ENCODE peak calls at places on chromosomes 7 and 10, in four cellular contexts. One of them, this sample, is unnamed.
A peak's percentile ranks its signal among the peaks of the same experiment; 100 is the strongest.

GRCh38 chr10:21634599-21635365 is 100.8 kb downstream of the MLLT10 start:
- DNase-seq in A549: no peak
- DNase-seq in K562: no peak
- DNase-seq in HepG2: no peak
- DNase-seq in this sample: peak; percentile 5

GRCh38 chr7:124764071-124764846 is 1.3 kb downstream of the GPR37 start:
- DNase-seq in A549: no peak
- DNase-seq in HepG2: no peak
- DNase-seq in K562: no peak
- DNase-seq in this sample: peak; percentile 6

GRCh38 chr7:158260567-158261361 is 326.9 kb downstream of the PTPRN2 start:
- DNase-seq in K562: no peak
- DNase-seq in A549: no peak
- DNase-seq in HepG2: no peak
- DNase-seq in this sample: no peak

GRCh38 chr7:16223963-16224707 is 197.2 kb downstream of the CRPPA start:
- DNase-seq in K562: no peak
- DNase-seq in A549: no peak
- DNase-seq in HepG2: no peak
- DNase-seq in this sample: no peak

GRCh38 chr10:94288361-94289116 is 74.2 kb downstream of the NOC3L start:
- DNase-seq in K562: no peak
- DNase-seq in A549: no peak
- DNase-seq in HepG2: no peak
- DNase-seq in this sample: no peak

GRCh38 chr10:35774109-35774508 is 132.0 kb upstream of the FZD8 start:
- DNase-seq in HepG2: no peak
- DNase-seq in K562: no peak
- DNase-seq in A549: no peak
- DNase-seq in this sample: no peak

GRCh38 chr10:70892631-70893030 is 4.3 kb upstream of the PCBD1 start:
- DNase-seq in HepG2: no peak
- DNase-seq in A549: no peak
- DNase-seq in K562: no peak
- DNase-seq in this sample: no peak

GRCh38 chr10:43078986-43079273 is 2.1 kb downstream of the RET start:
- DNase-seq in HepG2: no peak
- DNase-seq in A549: peak; percentile 57
- DNase-seq in K562: peak; percentile 62
- DNase-seq in this sample: no peak

GRCh38 chr7:51230324-51230625 is 86.3 kb downstream of the COBL start:
- DNase-seq in K562: no peak
- DNase-seq in HepG2: no peak
- DNase-seq in A549: no peak
- DNase-seq in this sample: no peak

GRCh38 chr7:51228386-51228958 is 88.1 kb downstream of the COBL start:
- DNase-seq in HepG2: no peak
- DNase-seq in K562: no peak
- DNase-seq in A549: no peak
- DNase-seq in this sample: no peak

GRCh38 chr7:51229106-51229537 is 87.5 kb downstream of the COBL start:
- DNase-seq in K562: no peak
- DNase-seq in A549: no peak
- DNase-seq in HepG2: no peak
- DNase-seq in this sample: no peak

GRCh38 chr7:51230723-51231122 is 85.9 kb downstream of the COBL start:
- DNase-seq in K562: no peak
- DNase-seq in A549: no peak
- DNase-seq in HepG2: no peak
- DNase-seq in this sample: no peak

DNA sequence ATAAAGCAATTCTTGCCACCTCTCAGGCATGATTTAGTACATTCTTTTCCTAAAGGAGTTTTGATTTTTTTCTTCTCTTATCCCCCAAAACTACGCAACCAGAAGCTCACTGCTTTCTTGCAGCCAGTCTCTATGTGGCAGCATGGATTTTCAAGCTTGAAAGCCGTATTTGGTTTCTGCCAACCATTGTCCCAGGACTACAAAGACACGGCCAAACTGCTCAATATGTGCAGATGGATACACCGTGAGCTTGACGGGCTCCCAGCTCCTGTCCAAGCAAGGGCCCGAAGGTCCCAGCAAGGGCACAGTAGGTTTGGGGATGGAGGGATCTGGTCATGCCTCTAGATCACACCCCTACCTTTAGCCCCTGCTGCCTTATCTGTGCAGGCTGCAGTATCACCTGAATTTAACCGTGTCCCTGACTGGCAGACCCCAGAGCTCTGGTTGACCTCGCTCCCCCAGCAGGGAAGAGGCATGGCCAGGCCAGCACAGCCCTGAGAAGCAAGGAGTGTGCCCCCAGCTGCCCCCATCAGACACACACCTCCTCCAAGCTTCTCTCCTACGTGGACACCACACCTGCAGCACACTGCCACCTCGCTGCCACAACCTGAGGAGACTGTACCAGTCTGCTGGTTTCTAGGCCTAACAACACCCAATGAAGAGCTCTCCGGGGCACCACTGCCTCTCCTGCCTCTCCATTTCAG is 86.8 kb downstream of the COBL start:
- DNase-seq in A549: no peak
- DNase-seq in HepG2: no peak
- DNase-seq in K562: no peak
- DNase-seq in this sample: no peak
- TF ChIP-seq CEBPB in A549: no peak
- TF ChIP-seq CEBPB in HepG2: no peak
- TF ChIP-seq CEBPB in K562: no peak
- TF ChIP-seq CEBPB in this sample: no peak

DNA sequence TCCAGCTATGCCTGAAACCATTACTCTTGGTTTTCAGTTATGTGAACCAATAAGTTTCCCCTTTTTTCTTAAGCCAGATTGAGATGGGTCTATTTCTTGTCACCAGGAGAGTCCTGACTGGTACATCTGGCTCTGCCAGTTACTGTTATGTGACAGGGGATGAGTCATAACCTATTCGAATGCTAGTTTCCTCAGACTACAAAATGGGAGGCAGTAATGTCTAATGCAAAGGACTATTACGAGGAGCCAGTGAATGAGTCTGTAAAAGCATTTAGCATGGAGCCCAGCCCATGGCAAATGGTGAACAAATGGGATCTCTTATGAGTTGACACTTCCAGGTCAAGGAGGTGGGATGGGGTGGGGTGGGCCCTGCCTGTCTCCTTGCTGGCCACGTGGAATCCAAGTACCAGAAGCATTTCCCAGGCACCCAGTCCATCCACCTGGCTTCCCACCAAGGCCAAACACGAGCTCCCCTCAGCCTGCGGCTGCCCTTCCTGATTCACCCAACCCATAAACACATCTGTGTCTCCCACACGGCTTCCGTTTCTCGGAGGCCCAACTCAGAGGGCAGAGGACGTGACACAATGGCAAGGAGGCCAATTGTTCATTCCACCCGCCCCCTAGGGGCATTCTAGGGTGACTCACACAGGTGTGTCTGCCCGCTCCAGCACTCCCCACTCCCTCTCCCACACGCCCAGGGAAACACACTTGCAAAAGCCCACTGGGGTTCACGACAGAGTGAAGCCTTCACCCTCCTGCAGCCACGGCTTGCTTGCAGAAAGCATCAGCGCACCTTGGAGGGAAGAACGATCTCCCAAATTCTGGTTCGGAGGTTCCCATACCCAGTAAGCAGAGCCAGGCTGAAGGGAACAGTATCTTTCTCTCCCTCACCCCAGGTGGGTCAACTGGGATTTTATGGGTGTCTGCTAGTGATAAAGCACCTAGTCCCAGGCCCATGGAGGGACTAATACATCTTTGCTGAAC is 109.8 kb downstream of the SH3PXD2A start:
- DNase-seq in A549: no peak
- DNase-seq in K562: no peak
- DNase-seq in HepG2: no peak
- DNase-seq in this sample: peak; percentile 44
- TF ChIP-seq MAZ in A549: no peak
- TF ChIP-seq MAZ in K562: no peak
- TF ChIP-seq MAZ in HepG2: no peak
- TF ChIP-seq MAZ in this sample: no peak

DNA sequence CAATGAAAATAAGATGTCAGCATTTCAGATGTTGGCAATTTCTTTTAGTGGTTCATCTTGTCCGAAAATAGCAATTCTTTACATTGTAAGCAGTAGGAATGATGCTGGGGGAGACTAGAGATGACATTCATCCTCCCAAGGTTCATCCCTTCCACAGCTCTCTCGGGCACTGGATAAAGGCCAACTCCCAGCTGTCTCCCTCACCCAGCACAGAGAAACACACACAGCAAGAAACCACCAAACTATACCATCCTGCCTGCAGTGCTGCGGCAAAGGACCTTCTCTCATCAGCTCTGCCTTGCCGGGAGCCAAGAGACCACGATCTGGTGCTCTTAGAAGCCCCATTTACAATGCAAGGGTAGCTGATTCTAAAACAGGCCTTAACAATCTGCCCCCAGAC is 5.0 kb downstream of the FGFR2 start:
- DNase-seq in A549: no peak
- DNase-seq in HepG2: no peak
- DNase-seq in K562: no peak
- DNase-seq in this sample: no peak
- H3K4me1 ChIP-seq in A549: peaks cover 9% of the 10 kb centered on the region
- H3K4me1 ChIP-seq in HepG2: peaks cover 27% of the 10 kb centered on the region
- H3K4me1 ChIP-seq in K562: no peaks in the 10 kb centered on the region
- H3K4me1 ChIP-seq in this sample: no peaks in the 10 kb centered on the region

DNA sequence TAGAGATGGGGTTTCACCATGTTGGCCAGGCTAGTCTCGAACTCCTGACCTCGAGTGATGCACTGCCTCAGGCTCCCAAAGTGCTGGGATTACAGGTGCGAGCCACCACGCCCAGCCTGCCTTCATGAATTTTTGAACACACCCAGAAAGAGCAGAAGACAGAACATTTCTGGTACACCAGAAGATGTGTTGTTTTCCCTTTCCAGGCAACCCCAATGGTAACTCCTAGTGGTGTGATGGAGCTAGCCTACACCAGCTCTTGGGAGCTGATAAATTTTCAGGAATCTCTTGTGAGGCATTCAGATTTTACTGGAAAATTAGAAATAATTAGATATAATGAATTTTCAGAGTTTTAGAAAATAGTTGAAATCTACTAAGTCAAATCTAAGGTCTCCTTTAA is 904 bp upstream of the CCDC7 start:
- DNase-seq in K562: peak; percentile 18
- DNase-seq in A549: peak; percentile 10
- DNase-seq in HepG2: no peak
- DNase-seq in this sample: no peak
- TF ChIP-seq CEBPB in K562: no peak
- TF ChIP-seq CEBPB in A549: no peak
- TF ChIP-seq CEBPB in HepG2: no peak
- TF ChIP-seq CEBPB in this sample: no peak

This sample was measured in IMR-90.